ENCODE peak calls at places on chromosomes 12 and 14, in five cellular contexts. K, Z, R, V and O are unnamed samples.
A peak's percentile ranks its signal among the peaks of the same experiment; 100 is the strongest.

GRCh38 chr14:89615421-89615820 is 198.4 kb upstream of the FOXN3 start:
- DNase-seq in K (no peak), Z (no peak), R (no peak), V (no peak), O (no peak)

GRCh38 chr14:69037790-69038448 is 58.8 kb upstream of the ACTN1 start:
- DNase-seq in K (no peak), Z (no peak), R (no peak), V (no peak), O (no peak)

GRCh38 chr14:98293527-98293926 is 978.5 kb downstream of the BCL11B start:
- DNase-seq in K (no peak), Z (no peak), R (no peak), V (no peak), O (no peak)

GRCh38 chr14:104086210-104086660 is 735 bp downstream of the ASPG start:
- DNase-seq in K (no peak), Z (no peak), R (no peak), V (no peak), O (no peak)

GRCh38 chr12:95838125-95838524 is 20.6 kb upstream of the SNRPF start:
- DNase-seq in K (no peak), Z (no peak), R (no peak), V (no peak), O (no peak)

GRCh38 chr14:39267592-39268112 is 33.9 kb downstream of the MIA2 start:
- DNase-seq in K (no peak), Z (no peak), R (peak; percentile 49), V (no peak), O (no peak)

GRCh38 chr12:65603428-65604351 is 220.6 kb upstream of the HMGA2 start:
- DNase-seq in K (no peak), Z (no peak), R (no peak), V (no peak), O (no peak)

GRCh38 chr12:60335765-60336164 is 739.9 kb downstream of the SLC16A7 start:
- DNase-seq in K (no peak), Z (no peak), R (no peak), V (no peak), O (no peak)

GRCh38 chr12:131473261-131473660 is 237.6 kb upstream of the SFSWAP start:
- DNase-seq in K (no peak), Z (no peak), R (no peak), V (no peak), O (no peak)

GRCh38 chr12:123916729-123917128 is 55.9 kb downstream of the CCDC92 start:
- DNase-seq in K (peak; percentile 46), Z (no peak), R (no peak), V (no peak), O (no peak)